ENCODE peak calls at places on chromosome 6, in four cellular contexts. S, F, Z and G are unnamed samples.

GRCh38 chr6:80605165-80605989 is 498.9 kb downstream of the BCKDHB start:
- DNase-seq in S (peak), F (no peak), Z (no peak), G (no peak)

GRCh38 chr6:130560231-130560630 is 194.4 kb downstream of the TMEM200A start:
- DNase-seq in F (no peak), S (no peak), Z (no peak), G (no peak)

GRCh38 chr6:111759413-111759835 is 113.8 kb downstream of the FYN start:
- DNase-seq in Z (no peak), S (no peak), F (no peak), G (no peak)

GRCh38 chr6:158571826-158572652 is 12.1 kb downstream of the TMEM181 start:
- DNase-seq in F (no peak), S (peak), Z (no peak), G (no peak)

GRCh38 chr6:144908004-144908403 is 622.9 kb downstream of the UTRN start:
- DNase-seq in F (no peak), Z (no peak), S (no peak), G (no peak)

GRCh38 chr6:36269834-36270705 is at the start of gene PNPLA1:
- DNase-seq in Z (no peak), S (no peak), F (no peak), G (peak)

GRCh38 chr6:35920793-35921732 is at the start of gene SRPK1:
- DNase-seq in S (peak), Z (peak), F (peak), G (peak)

GRCh38 chr6:110367825-110368224 is 9.7 kb upstream of the METTL24 start:
- DNase-seq in S (no peak), Z (no peak), F (no peak), G (no peak)

GRCh38 chr6:166747644-166748595 is 120.9 kb upstream of the RPS6KA2 start:
- DNase-seq in S (no peak), Z (no peak), F (no peak), G (no peak)

GRCh38 chr6:85460951-85461805 is 11.3 kb downstream of the NT5E start:
- DNase-seq in S (peak), Z (no peak), F (peak), G (no peak)

GRCh38 chr6:117918454-117918853 is 11.4 kb downstream of the SLC35F1 start:
- DNase-seq in Z (no peak), S (no peak), F (no peak), G (no peak)

GRCh38 chr6:77178821-77179220 is 284.5 kb downstream of the HTR1B start:
- DNase-seq in F (no peak), Z (no peak), S (no peak), G (no peak)

GRCh38 chr6:118719351-118720124 is 68.1 kb upstream of the CEP85L start:
- DNase-seq in S (no peak), Z (no peak), F (no peak), G (no peak)

GRCh38 chr6:152720964-152721363 is 23.3 kb downstream of the MYCT1 start:
- DNase-seq in F (no peak), Z (no peak), S (no peak), G (no peak)

GRCh38 chr6:20936949-20937348 is 402.7 kb downstream of the CDKAL1 start:
- DNase-seq in F (no peak), S (no peak), Z (no peak), G (peak)

GRCh38 chr6:71481801-71482200 is 193.2 kb downstream of the OGFRL1 start:
- DNase-seq in F (no peak), Z (no peak), S (no peak), G (no peak)

GRCh38 chr6:45895569-45895968 is 120.1 kb downstream of the CLIC5 start:
- DNase-seq in Z (no peak), F (no peak), S (no peak), G (no peak)

GRCh38 chr6:43952746-43953145 is 174.5 kb downstream of the MRPL14 start:
- DNase-seq in F (no peak), S (peak), Z (peak), G (no peak)

GRCh38 chr6:138970856-138971425 is 17.1 kb downstream of the REPS1 start:
- DNase-seq in F (no peak), Z (no peak), S (no peak), G (no peak)

GRCh38 chr6:139881728-139882211 is 507.3 kb upstream of the CITED2 start:
- DNase-seq in Z (peak), S (peak), F (no peak), G (peak)

GRCh38 chr6:143405381-143406154 is 44.9 kb downstream of the ADAT2 start:
- DNase-seq in F (no peak), S (no peak), Z (no peak), G (no peak)

GRCh38 chr6:160930547-160931377 is 60.8 kb upstream of the MAP3K4 start:
- DNase-seq in Z (no peak), S (peak), F (no peak), G (peak)

GRCh38 chr6:139855741-139856206 is 481.3 kb upstream of the CITED2 start:
- DNase-seq in S (no peak), F (no peak), Z (no peak), G (no peak)

GRCh38 chr6:46904117-46904516 is 17.6 kb downstream of the ADGRF5 start:
- DNase-seq in F (no peak), S (no peak), Z (no peak), G (no peak)

GRCh38 chr6:1191141-1191630 is 120.7 kb upstream of the FOXQ1 start:
- DNase-seq in F (no peak), Z (no peak), S (no peak), G (no peak)

GRCh38 chr6:101226677-101227135 is 166.8 kb upstream of the GRIK2 start:
- DNase-seq in S (peak), F (no peak), Z (no peak), G (peak)

GRCh38 chr6:46788791-46789190 is 4.4 kb upstream of the MEP1A start:
- DNase-seq in F (no peak), Z (no peak), S (no peak), G (no peak)

GRCh38 chr6:83086751-83087150 is 19.3 kb downstream of the DOP1A start:
- DNase-seq in S (no peak), Z (no peak), F (peak), G (no peak)

GRCh38 chr6:4567141-4567540 is 209.1 kb upstream of the CDYL start:
- DNase-seq in S (no peak), F (no peak), Z (no peak), G (no peak)

GRCh38 chr6:153872946-153873345 is 166.1 kb upstream of the OPRM1 start:
- DNase-seq in F (no peak), S (no peak), Z (no peak), G (no peak)

GRCh38 chr6:143504369-143504768 is 7.2 kb downstream of the FUCA2 start:
- DNase-seq in Z (no peak), F (no peak), S (no peak), G (no peak)

GRCh38 chr6:158698876-158699440 is 49.1 kb downstream of the SYTL3 start:
- DNase-seq in F (no peak), S (no peak), Z (no peak), G (no peak)

GRCh38 chr6:170108890-170109587 is 181.8 kb downstream of the DLL1 start:
- DNase-seq in Z (no peak), S (no peak), F (no peak), G (no peak)

GRCh38 chr6:113684382-113684901 is 172.7 kb upstream of the MARCKS start:
- DNase-seq in Z (no peak), F (no peak), S (peak), G (no peak)
- TF ChIP-seq CBFB in Z (no peak), F (peak), S (no peak), G (no peak)

GRCh38 chr6:2938632-2939083 is 32.7 kb downstream of the SERPINB6 start:
- DNase-seq in F (no peak), Z (no peak), S (peak), G (no peak)
- TF ChIP-seq CBFB in F (no peak), Z (no peak), S (no peak), G (no peak)

DNA sequence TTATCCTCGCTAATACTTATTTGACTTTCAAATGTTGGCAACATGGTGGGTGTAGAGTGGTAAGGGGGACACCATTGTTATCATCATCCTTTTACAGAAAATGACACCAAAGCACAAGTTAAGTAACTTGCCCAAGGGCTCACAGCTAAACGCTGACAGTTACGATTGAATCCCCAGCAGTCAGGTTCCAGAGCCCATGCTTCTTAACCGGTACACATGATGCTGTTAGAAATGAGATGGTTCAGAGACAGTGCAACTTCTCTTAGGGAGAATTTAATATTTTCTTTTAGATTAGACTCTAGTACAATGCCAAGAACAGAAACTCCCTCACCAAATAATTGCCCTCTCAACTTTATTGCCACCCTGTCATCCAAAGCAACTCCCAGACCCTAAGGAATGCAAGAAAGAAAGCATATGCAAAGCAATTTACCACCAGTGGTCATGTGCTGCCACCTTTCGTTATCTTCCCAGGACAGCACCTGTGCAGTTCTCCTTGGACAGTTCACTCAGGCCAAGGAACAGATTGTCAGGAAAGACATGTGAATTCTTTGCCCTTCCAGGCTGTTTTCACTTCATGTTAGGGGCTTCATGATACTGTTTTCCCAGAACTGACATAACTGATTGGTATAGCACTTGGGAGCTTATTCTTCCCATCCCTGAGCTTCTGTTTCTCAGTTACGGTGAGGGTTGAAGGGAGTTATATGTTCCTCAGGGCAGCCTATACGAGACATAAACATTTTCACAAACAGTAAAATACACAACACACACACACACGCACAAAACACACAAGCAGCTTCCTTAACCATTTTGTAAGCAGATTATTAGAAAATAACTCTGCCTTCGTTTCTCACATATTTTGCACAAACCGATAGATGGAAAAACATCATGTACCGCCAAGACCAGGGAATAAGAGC is 5.1 kb downstream of the HLA-DMA start:
- DNase-seq in Z (no peak), S (peak), F (peak), G (peak)
- TF ChIP-seq CBFB in Z (no peak), S (no peak), F (peak), G (no peak)

GRCh38 chr6:34517461-34517868 is 38.7 kb downstream of the SPDEF start:
- DNase-seq in Z (peak), F (no peak), S (no peak), G (no peak)
- TF ChIP-seq CBFB in Z (no peak), F (no peak), S (no peak), G (no peak)

GRCh38 chr6:90446164-90446563 is 140.7 kb downstream of the MAP3K7 start:
- DNase-seq in Z (no peak), S (no peak), F (no peak), G (no peak)
- TF ChIP-seq CBFB in Z (no peak), S (no peak), F (no peak), G (no peak)

GRCh38 chr6:28353356-28353755 is 3.6 kb downstream of the ZKSCAN3 start:
- DNase-seq in Z (no peak), S (no peak), F (no peak), G (no peak)

GRCh38 chr6:28354688-28355554 is 5.2 kb downstream of the ZKSCAN3 start:
- DNase-seq in S (no peak), Z (no peak), F (no peak), G (no peak)

GRCh38 chr6:28356666-28357020 is 6.9 kb downstream of the ZKSCAN3 start:
- DNase-seq in Z (no peak), S (no peak), F (no peak), G (no peak)

GRCh38 chr6:28355743-28356665 is 6.3 kb downstream of the ZKSCAN3 start:
- DNase-seq in F (peak), Z (peak), S (peak), G (peak)

DNA sequence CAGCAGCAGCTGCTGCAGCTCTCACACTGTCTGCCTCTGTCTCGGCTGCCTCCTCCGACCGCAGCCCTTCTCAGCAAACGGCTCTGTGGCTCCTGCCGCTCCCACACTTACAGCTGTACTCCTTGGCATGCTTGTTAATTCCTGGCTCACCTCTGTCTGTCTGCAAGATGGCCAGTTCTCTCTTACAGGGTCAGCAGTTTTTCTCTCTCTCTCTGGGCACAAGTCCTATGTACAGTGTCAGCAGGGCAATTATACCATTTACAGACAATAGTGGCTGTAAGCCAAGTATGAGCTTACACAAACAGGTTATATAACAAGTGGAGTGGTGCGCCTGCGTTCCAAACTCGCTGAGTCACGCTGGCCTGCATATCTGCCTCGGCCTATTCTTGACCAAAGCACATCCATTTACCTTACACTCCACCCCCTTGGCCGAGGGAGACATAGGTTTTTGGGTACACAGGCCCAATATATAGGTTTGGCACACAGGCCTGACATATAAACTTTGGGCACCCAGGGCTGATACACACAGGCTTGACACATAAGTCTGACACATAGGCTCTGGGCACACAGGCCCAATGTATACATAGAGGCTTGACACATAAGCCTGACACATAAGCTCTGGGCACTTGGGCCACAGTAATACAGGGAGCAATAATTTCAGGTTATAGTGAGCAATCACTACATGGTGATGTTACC is 4.4 kb downstream of the ZKSCAN3 start:
- DNase-seq in F (no peak), S (no peak), Z (peak), G (no peak)
- TF ChIP-seq CBFB in F (no peak), S (no peak), Z (no peak), G (no peak)